ENCODE peak calls at places on chromosomes 4 and X, in four cellular contexts. Y is T-helper 2 cell, D is right cardiac atrium, Q is NCI-H510A treated with DMSO at 0.1 percent for 48 hours. U is an unnamed sample.

GRCh38 chr4:184983660-184984356 is 34.5 kb upstream of the HELT start:
- DNase-seq in Y (no peak), D (peak; percentile 83), Q (peak; percentile 10), U (no peak)

GRCh38 chrX:70026112-70026850 is 23.5 kb downstream of the AWAT2 start:
- DNase-seq in Y (no peak), D (no peak), Q (no peak), U (no peak)

GRCh38 chrX:145825896-145826295 is 8.3 kb downstream of the SLITRK2 start:
- DNase-seq in Y (no peak), D (no peak), Q (no peak), U (no peak)

GRCh38 chr4:156581693-156582092 is 389.9 kb downstream of the PDGFC start:
- DNase-seq in Y (no peak), D (no peak), Q (no peak), U (no peak)

GRCh38 chrX:118964252-118964651 is 10.2 kb upstream of the LONRF3 start:
- DNase-seq in Y (no peak), D (no peak), Q (no peak), U (no peak)

GRCh38 chr4:111937368-111937767 is 207.9 kb upstream of the FAM241A start:
- DNase-seq in Y (no peak), D (no peak), Q (peak; percentile 19), U (no peak)

GRCh38 chr4:148095346-148095923 is 346.8 kb downstream of the NR3C2 start:
- DNase-seq in Y (no peak), D (no peak), Q (no peak), U (no peak)

GRCh38 chr4:152052431-152053057 is 291.7 kb upstream of the GATB start:
- DNase-seq in Y (no peak), D (no peak), Q (no peak), U (no peak)

GRCh38 chr4:98627883-98628282 is 30.5 kb downstream of the TSPAN5 start:
- DNase-seq in Y (no peak), D (no peak), Q (no peak), U (no peak)

GRCh38 chr4:159446266-159446976 is 343.5 kb downstream of the RAPGEF2 start:
- DNase-seq in Y (no peak), D (peak; percentile 54), Q (peak; percentile 63), U (peak; percentile 49)

GRCh38 chr4:10159671-10160070 is 43.1 kb upstream of the WDR1 start:
- DNase-seq in Y (no peak), D (no peak), Q (no peak), U (no peak)

GRCh38 chr4:166816901-166817300 is 417.4 kb downstream of the SPOCK3 start:
- DNase-seq in Y (no peak), D (no peak), Q (no peak), U (no peak)

GRCh38 chr4:77586953-77587383 is 18.7 kb upstream of the CXCL13 start:
- DNase-seq in Y (no peak), D (no peak), Q (peak; percentile 6), U (no peak)

GRCh38 chr4:156705291-156705690 is 266.3 kb downstream of the PDGFC start:
- DNase-seq in Y (no peak), D (no peak), Q (no peak), U (no peak)

GRCh38 chrX:45622538-45622937 is 421.9 kb upstream of the DIPK2B start:
- DNase-seq in Y (no peak), D (no peak), Q (no peak), U (no peak)

GRCh38 chr4:120862432-120862831 is 60.1 kb downstream of the PRDM5 start:
- DNase-seq in Y (no peak), D (no peak), Q (no peak), U (no peak)

GRCh38 chr4:98657531-98658286 is 702 bp downstream of the TSPAN5 start:
- DNase-seq in Y (no peak), D (peak; percentile 64), Q (peak; percentile 53), U (no peak)

GRCh38 chr4:54014761-54015160 is 49.6 kb downstream of the CHIC2 start:
- DNase-seq in Y (no peak), D (no peak), Q (no peak), U (no peak)

GRCh38 chrX:104324871-104325585 is 70.3 kb upstream of the ESX1 start:
- DNase-seq in Y (no peak), D (no peak), Q (no peak), U (no peak)

GRCh38 chr4:5858020-5858769 is 34.7 kb downstream of the CRMP1 start:
- DNase-seq in Y (no peak), D (no peak), Q (no peak), U (no peak)

GRCh38 chrX:20149326-20149725 is 7.7 kb upstream of the EIF1AX start:
- DNase-seq in Y (no peak), D (no peak), Q (no peak), U (no peak)

GRCh38 chr4:164700471-164700870 is 53.5 kb upstream of the SMIM31 start:
- DNase-seq in Y (no peak), D (peak; percentile 42), Q (no peak), U (no peak)

GRCh38 chr4:142416711-142417275 is 429.3 kb downstream of the INPP4B start:
- DNase-seq in Y (no peak), D (no peak), Q (no peak), U (no peak)

GRCh38 chr4:67452100-67452887 is 93.0 kb downstream of the CENPC start:
- DNase-seq in Y (no peak), D (no peak), Q (no peak), U (no peak)

GRCh38 chr4:13548984-13549546 is 4.8 kb upstream of the NKX3-2 start:
- DNase-seq in Y (peak; percentile 61), D (peak; percentile 94), Q (peak; percentile 76), U (peak; percentile 15)

GRCh38 chr4:124768596-124768995 is 56.1 kb upstream of the ANKRD50 start:
- DNase-seq in Y (no peak), D (no peak), Q (no peak), U (no peak)

GRCh38 chr4:89682808-89683207 is 154.2 kb downstream of the SNCA start:
- DNase-seq in Y (no peak), D (no peak), Q (peak; percentile 25), U (no peak)

GRCh38 chr4:80202190-80202711 is 4.9 kb downstream of the PRDM8 start:
- DNase-seq in Y (peak; percentile 64), D (peak; percentile 95), Q (peak; percentile 36), U (peak; percentile 54)

U was measured in amniotic stem cell.